ENCODE peak calls at places on chromosomes 16 and 17, in six cellular contexts. F is IMR-90, C is NT2/D1, I is HCT116, A is neural progenitor cell, N is GM23248. R is an unnamed sample.
A peak's percentile ranks its signal among the peaks of the same experiment; 100 is the strongest.

GRCh38 chr16:55539049-55539448 is 27.4 kb upstream of the CAPNS2 start:
- DNase-seq in F (peak; percentile 65), N (peak; percentile 69), C (no peak), I (no peak), A (no peak), R (peak; percentile 63)

GRCh38 chr16:78264642-78265041 is 165.2 kb downstream of the WWOX start:
- DNase-seq in N (no peak), F (no peak), I (no peak), C (no peak), A (no peak), R (no peak)

GRCh38 chr17:11039342-11039741 is 201.5 kb upstream of the PIRT start:
- DNase-seq in A (no peak), I (no peak), N (no peak), F (no peak), C (no peak), R (no peak)

GRCh38 chr17:17808706-17809432 is 27.9 kb downstream of the SREBF1 start:
- DNase-seq in A (peak; percentile 37), C (no peak), N (peak; percentile 49), I (no peak), F (peak; percentile 37), R (no peak)

GRCh38 chr17:75720656-75721462 is at the start of gene ITGB4:
- DNase-seq in F (no peak), I (peak; percentile 72), A (peak; percentile 80), C (no peak), N (peak; percentile 20), R (peak; percentile 51)

GRCh38 chr16:66984902-66985311 is 3.5 kb upstream of the CES4A start:
- DNase-seq in A (no peak), N (no peak), F (no peak), C (no peak), I (no peak), R (no peak)

GRCh38 chr17:40598928-40599627 is 33.8 kb upstream of the CCR7 start:
- DNase-seq in C (no peak), A (no peak), F (peak; percentile 37), N (no peak), I (no peak), R (no peak)

GRCh38 chr17:32960815-32961214 is 30.8 kb upstream of the SPACA3 start:
- DNase-seq in A (no peak), I (no peak), N (peak; percentile 44), F (no peak), C (no peak), R (no peak)

GRCh38 chr16:79839851-79840321 is 239.3 kb upstream of the MAF start:
- DNase-seq in F (no peak), A (no peak), N (no peak), I (no peak), C (no peak), R (no peak)

GRCh38 chr17:72120878-72121163 is at the start of gene SOX9:
- DNase-seq in F (peak; percentile 96), A (peak; percentile 94), I (peak; percentile 95), N (peak; percentile 96), C (peak; percentile 82), R (peak; percentile 90)

GRCh38 chr17:47066841-47067682 is 88.0 kb upstream of the RPRML start:
- DNase-seq in A (peak; percentile 91), F (peak; percentile 93), N (peak; percentile 94), I (peak; percentile 93), C (peak; percentile 68), R (peak; percentile 94)

GRCh38 chr17:17950806-17951205 is 21.4 kb downstream of the TOM1L2 start:
- DNase-seq in C (no peak), A (no peak), F (no peak), N (no peak), I (no peak), R (no peak)

GRCh38 chr17:73478768-73479424 is 165.3 kb downstream of the SDK2 start:
- DNase-seq in A (peak; percentile 44), F (no peak), C (no peak), N (no peak), I (no peak), R (no peak)

GRCh38 chr17:13106171-13106570 is 88.3 kb upstream of the ELAC2 start:
- DNase-seq in F (no peak), N (no peak), I (no peak), A (no peak), C (no peak), R (no peak)

GRCh38 chr16:83418565-83418964 is 389.2 kb upstream of the HSBP1 start:
- DNase-seq in C (no peak), N (no peak), F (no peak), I (no peak), A (no peak), R (no peak)

GRCh38 chr16:69720822-69721430 is 5.4 kb downstream of the NQO1 start:
- DNase-seq in C (no peak), F (no peak), I (no peak), N (no peak), A (no peak), R (no peak)

GRCh38 chr16:19005561-19006445 is 22.1 kb downstream of the TMC7 start:
- DNase-seq in I (peak; percentile 78), A (peak; percentile 57), F (peak; percentile 27), N (peak; percentile 54), C (no peak), R (no peak)

GRCh38 chr17:273994-274832 is 78.4 kb downstream of the RPH3AL start:
- DNase-seq in F (no peak), C (no peak), A (no peak), I (no peak), N (no peak), R (no peak)

GRCh38 chr16:4624827-4625616 is 396 bp downstream of the MGRN1 start:
- DNase-seq in F (peak; percentile 61), I (no peak), N (peak; percentile 90), C (peak; percentile 78), A (peak; percentile 94), R (peak; percentile 89)

GRCh38 chr17:6071528-6072065 is 1.4 kb downstream of the WSCD1 start:
- DNase-seq in C (no peak), A (no peak), I (no peak), F (no peak), N (no peak), R (no peak)

GRCh38 chr16:70341600-70341999 is 5.1 kb upstream of the DDX19A start:
- DNase-seq in A (no peak), C (no peak), F (no peak), I (no peak), N (no peak), R (no peak)

GRCh38 chr17:45906927-45907622 is 12.7 kb downstream of the MAPT start:
- DNase-seq in N (no peak), F (no peak), C (no peak), I (no peak), A (no peak), R (no peak)

GRCh38 chr17:64694207-64694606 is 32.1 kb upstream of the SMURF2 start:
- DNase-seq in A (no peak), C (no peak), N (peak; percentile 64), I (peak; percentile 99), F (peak; percentile 67), R (peak; percentile 43)

GRCh38 chr16:1759511-1759910 is 11.8 kb downstream of the NME3 start:
- DNase-seq in I (no peak), C (no peak), N (no peak), F (no peak), A (no peak), R (no peak)

GRCh38 chr17:66215529-66215911 is 13.7 kb downstream of the APOH start:
- DNase-seq in I (no peak), C (no peak), N (no peak), F (no peak), A (no peak), R (no peak)

GRCh38 chr16:77376358-77376757 is 58.5 kb downstream of the ADAMTS18 start:
- DNase-seq in F (no peak), C (no peak), A (no peak), N (peak; percentile 22), I (no peak), R (no peak)

DNA sequence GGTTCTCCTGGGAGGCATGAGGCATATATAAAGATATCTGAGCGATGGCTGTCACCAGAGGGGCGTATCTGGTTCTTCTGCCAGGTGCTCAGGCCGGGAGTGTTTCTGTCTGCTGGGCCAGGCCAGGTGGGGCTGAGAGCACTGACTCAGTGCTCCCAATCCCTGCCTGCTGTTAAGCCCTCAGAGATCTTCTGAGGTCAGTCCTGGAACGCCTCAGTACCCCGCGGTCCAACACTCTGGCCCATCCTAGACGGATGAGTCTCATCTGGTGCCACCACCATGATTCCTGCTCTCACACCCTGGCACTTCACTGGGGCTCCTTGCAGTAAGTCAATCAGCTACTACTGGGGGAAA is 7.5 kb upstream of the KIFC3 start:
- DNase-seq in A (no peak), N (no peak), I (no peak), F (no peak), C (no peak), R (no peak)
- H3K9ac ChIP-seq in A (no peak overlapping the region), N (peak overlapping the region; percentile 33), I (peak overlapping the region; percentile 47), F (no peak overlapping the region), C (peak overlapping the region; percentile 43), R (peak overlapping the region; percentile 38)

GRCh38 chr17:79930077-79930785 is 91.0 kb upstream of the CBX4 start:
- DNase-seq in N (peak; percentile 29), F (no peak), C (no peak), I (no peak), A (peak; percentile 88), R (peak; percentile 30)
- H3K27me3 ChIP-seq in N (peaks cover 13% of the 10 kb centered on the region), F (peaks cover 49% of the 10 kb centered on the region), C (peaks cover 11% of the 10 kb centered on the region), I (no peaks in the 10 kb centered on the region), A (peaks cover 64% of the 10 kb centered on the region), R (peaks cover 24% of the 10 kb centered on the region)

GRCh38 chr16:54286067-54286329 is 589 bp downstream of the IRX3 start:
- DNase-seq in F (no peak), N (no peak), C (no peak), I (no peak), A (no peak), R (no peak)
- H3K4me3 ChIP-seq in F (peak overlapping the region; percentile 71), N (peak overlapping the region; percentile 96), C (peak overlapping the region; percentile 65), I (peak overlapping the region; percentile 38), A (peak overlapping the region; percentile 55), R (peak overlapping the region; percentile 88)

GRCh38 chr17:28230011-28230410 is 89.0 kb upstream of the TMEM97 start:
- DNase-seq in F (no peak), C (no peak), N (no peak), I (no peak), A (no peak), R (no peak)

GRCh38 chr17:28227278-28228108 is 91.5 kb upstream of the TMEM97 start:
- DNase-seq in N (peak; percentile 68), A (peak; percentile 99), F (no peak), I (peak; percentile 73), C (peak; percentile 93), R (peak; percentile 45)

GRCh38 chr17:28228986-28229729 is 89.8 kb upstream of the TMEM97 start:
- DNase-seq in C (no peak), F (no peak), N (no peak), A (no peak), I (no peak), R (no peak)

GRCh38 chr17:28226563-28226962 is 92.4 kb upstream of the TMEM97 start:
- DNase-seq in F (no peak), A (no peak), I (no peak), C (no peak), N (no peak), R (no peak)

DNA sequence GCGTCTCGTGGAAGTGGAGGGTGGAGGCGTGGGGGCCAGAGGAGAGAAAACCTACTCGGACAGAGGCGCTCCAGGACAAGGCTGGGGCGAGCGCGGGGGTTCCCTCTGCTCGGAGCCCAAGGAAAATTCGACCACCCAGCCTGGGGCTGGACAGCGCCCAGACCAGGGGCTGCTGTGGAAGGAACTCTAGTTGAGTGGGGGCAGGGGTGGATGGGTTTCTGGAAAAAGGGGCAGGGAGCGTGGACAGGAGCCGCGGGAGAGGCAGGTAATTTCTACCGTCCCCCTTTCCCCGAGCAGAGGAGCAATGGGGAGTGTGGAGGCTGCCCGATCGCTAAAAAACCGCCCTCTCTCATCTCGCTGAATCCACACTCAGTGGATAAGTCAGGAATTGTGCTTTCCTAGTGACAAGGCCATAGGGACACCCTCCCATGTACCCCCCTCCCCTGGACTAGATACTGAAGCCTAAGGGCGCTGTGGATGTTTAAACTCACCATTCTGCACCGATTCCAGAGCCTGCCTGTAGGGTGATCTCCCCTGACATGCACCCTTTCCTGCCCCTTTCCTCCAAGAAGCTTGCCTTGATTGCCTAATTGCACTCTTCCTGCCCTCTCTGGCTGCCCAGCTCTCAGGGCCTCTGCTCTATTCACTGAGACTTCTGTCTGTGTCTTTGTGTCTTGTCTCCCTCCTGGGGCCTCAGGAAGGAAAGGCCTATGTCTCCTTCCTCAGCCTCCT is 90.7 kb upstream of the TMEM97 start:
- DNase-seq in N (peak; percentile 28), F (no peak), A (peak; percentile 50), I (no peak), C (no peak), R (no peak)
- H3K9ac ChIP-seq in N (no peak overlapping the region), F (no peak overlapping the region), A (no peak overlapping the region), I (peak overlapping the region; percentile 65), C (peak overlapping the region; percentile 85), R (no peak overlapping the region)

R was measured in adipocyte.